ENCODE peak calls at places on chromosomes 7 and 10, in eight cellular contexts. H is upper lobe of right lung, D is cardiac muscle cell, I is body of pancreas, Z is kidney, E is neural progenitor cell, T is OCI-LY7, F is mammary epithelial cell. A is an unnamed sample.
A peak's percentile ranks its signal among the peaks of the same experiment; 100 is the strongest.

GRCh38 chr7:15839415-15840100 is 153.1 kb upstream of the MEOX2 start:
- DNase-seq in T (no peak), D (peak; percentile 21), H (no peak), I (peak; percentile 13), Z (peak; percentile 73), E (peak; percentile 85), F (no peak), A (peak; percentile 73)

GRCh38 chr7:47320296-47320695 is 261.6 kb downstream of the TNS3 start:
- DNase-seq in I (no peak), F (no peak), T (no peak), D (no peak), H (no peak), Z (no peak), E (no peak), A (peak; percentile 90)

GRCh38 chr7:38142736-38143135 is 35.3 kb upstream of the STARD3NL start:
- DNase-seq in T (no peak), D (no peak), H (no peak), E (no peak), I (no peak), Z (no peak), F (no peak), A (peak; percentile 3)

GRCh38 chr7:150876817-150877526 is 24.7 kb downstream of the AOC1 start:
- DNase-seq in E (peak; percentile 90), D (peak; percentile 79), F (peak; percentile 69), T (peak; percentile 62), I (peak; percentile 73), Z (peak; percentile 84), H (no peak), A (peak; percentile 78)

GRCh38 chr7:128389085-128389814 is 20.5 kb downstream of the IMPDH1 start:
- DNase-seq in F (no peak), E (peak; percentile 59), I (no peak), H (no peak), Z (peak; percentile 63), T (no peak), D (no peak), A (peak; percentile 65)

GRCh38 chr10:124288928-124289921 is 129.5 kb downstream of the OAT start:
- DNase-seq in H (peak; percentile 54), I (no peak), F (no peak), E (no peak), T (no peak), Z (no peak), D (no peak), A (peak; percentile 45)

GRCh38 chr7:145219461-145219860 is 383.6 kb upstream of the TPK1 start:
- DNase-seq in F (no peak), E (no peak), D (no peak), I (no peak), H (no peak), T (no peak), Z (no peak), A (no peak)

GRCh38 chr10:12587408-12587807 is 238.1 kb downstream of the CAMK1D start:
- DNase-seq in E (no peak), I (no peak), D (no peak), Z (no peak), H (no peak), T (no peak), F (no peak), A (no peak)

GRCh38 chr10:3530346-3531096 is 254.5 kb downstream of the KLF6 start:
- DNase-seq in Z (no peak), E (no peak), H (no peak), D (no peak), T (no peak), F (no peak), I (no peak), A (no peak)

GRCh38 chr7:66557214-66558200 is 71.2 kb upstream of the KCTD7 start:
- DNase-seq in Z (peak; percentile 85), F (peak; percentile 22), D (peak; percentile 67), T (peak; percentile 58), H (peak; percentile 86), E (peak; percentile 78), I (peak; percentile 63), A (peak; percentile 99)

GRCh38 chr7:31811650-31812461 is 124.8 kb downstream of the PPP1R17 start:
- DNase-seq in I (peak; percentile 34), T (no peak), F (no peak), D (no peak), H (no peak), Z (no peak), E (no peak), A (peak; percentile 59)

GRCh38 chr10:67222929-67223328 is 297.1 kb downstream of the LRRTM3 start:
- DNase-seq in D (no peak), T (no peak), F (no peak), E (no peak), Z (no peak), H (no peak), I (no peak), A (no peak)

GRCh38 chr7:73749931-73750776 is 11.6 kb upstream of the ABHD11 start:
- DNase-seq in I (no peak), Z (no peak), E (no peak), T (no peak), D (no peak), F (no peak), H (no peak), A (no peak)

GRCh38 chr10:101848894-101849351 is 5.3 kb upstream of the KCNIP2 start:
- DNase-seq in H (no peak), F (no peak), I (peak; percentile 27), E (peak; percentile 40), Z (no peak), T (no peak), D (no peak), A (peak; percentile 25)

GRCh38 chr7:16905300-16906044 is 23.7 kb upstream of the AGR3 start:
- DNase-seq in E (peak; percentile 28), D (peak; percentile 20), I (no peak), T (no peak), H (no peak), Z (no peak), F (no peak), A (no peak)

GRCh38 chr7:71005109-71005508 is 126.8 kb upstream of the GALNT17 start:
- DNase-seq in F (no peak), E (no peak), T (no peak), D (no peak), I (no peak), H (no peak), Z (no peak), A (no peak)

GRCh38 chr7:45992831-45993230 is 71.8 kb upstream of the IGFBP3 start:
- DNase-seq in I (no peak), F (no peak), D (no peak), E (no peak), T (no peak), Z (no peak), H (no peak), A (no peak)

GRCh38 chr7:26603631-26604030 is 260.8 kb downstream of the SKAP2 start:
- DNase-seq in E (no peak), T (no peak), F (peak; percentile 97), D (no peak), Z (no peak), H (no peak), I (peak; percentile 8), A (no peak)

GRCh38 chr10:47029181-47029971 is 118.1 kb downstream of the PTPN20 start:
- DNase-seq in E (no peak), H (peak; percentile 39), D (no peak), T (no peak), Z (no peak), I (no peak), F (no peak), A (no peak)

DNA sequence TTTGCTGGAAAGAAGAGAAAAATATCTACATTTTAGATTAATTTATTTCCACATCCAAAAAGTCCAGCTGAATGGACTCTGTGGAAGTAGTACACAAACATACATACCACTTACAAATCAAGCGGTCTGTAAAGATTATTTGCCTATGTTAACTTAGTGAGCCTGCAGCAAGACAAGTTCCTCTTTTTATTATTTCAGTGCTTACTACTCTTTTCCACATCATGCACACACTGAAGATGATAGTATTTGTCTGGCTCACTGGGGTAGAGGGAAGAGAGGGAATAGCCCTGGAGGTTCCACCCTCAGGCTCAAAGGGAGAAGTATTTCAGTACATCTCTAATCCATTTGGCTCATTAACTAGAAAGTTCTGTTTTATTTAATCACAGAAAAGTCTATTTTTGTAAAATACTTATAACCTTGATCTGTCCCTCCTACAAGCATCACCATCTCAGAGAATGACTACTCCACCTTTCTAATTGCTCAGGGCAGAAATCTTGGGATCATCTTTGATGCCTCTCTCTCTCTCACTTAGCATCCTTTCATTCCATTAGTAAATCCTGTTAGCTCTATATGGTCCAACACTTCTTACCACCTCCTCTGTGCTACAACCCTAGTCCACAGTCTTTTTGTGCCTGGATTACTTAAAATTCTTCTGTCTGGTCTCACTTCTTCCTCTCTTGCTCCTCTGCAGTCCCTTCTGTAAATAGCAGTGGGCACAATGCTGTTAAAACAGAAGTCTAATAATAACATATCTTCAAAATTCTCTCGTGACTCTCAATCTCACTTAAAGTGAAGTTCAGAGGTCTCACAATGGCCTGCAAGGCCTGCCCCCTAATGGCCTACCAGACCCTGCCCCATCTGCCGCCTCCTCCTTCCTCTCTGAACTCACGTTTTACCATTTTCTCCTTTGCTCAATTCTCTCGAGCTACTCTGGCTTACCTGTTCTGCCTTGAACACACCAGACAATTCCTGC is 64.3 kb upstream of the CCDC6 start:
- DNase-seq in H (no peak), D (no peak), Z (no peak), T (peak; percentile 27), F (no peak), E (no peak), I (no peak), A (no peak)
- H3K4me1 ChIP-seq in H (no peaks in the 10 kb centered on the region), D (no peaks in the 10 kb centered on the region), Z (peaks cover 4% of the 10 kb centered on the region), T (peaks cover 7% of the 10 kb centered on the region), F (peaks cover 23% of the 10 kb centered on the region), E (no peaks in the 10 kb centered on the region), I (peaks cover 26% of the 10 kb centered on the region), A (no peaks in the 10 kb centered on the region)

GRCh38 chr7:107951896-107952295 is 51.1 kb downstream of the LAMB1 start:
- DNase-seq in H (no peak), Z (no peak), T (no peak), I (no peak), E (no peak), D (no peak), F (no peak), A (no peak)
- H3K36me3 ChIP-seq in H (peaks cover 18% of the 10 kb centered on the region), Z (peaks cover 31% of the 10 kb centered on the region), T (no peaks in the 10 kb centered on the region), I (no peaks in the 10 kb centered on the region), E (peaks cover 6% of the 10 kb centered on the region), D (no peaks in the 10 kb centered on the region), F (peaks cover 41% of the 10 kb centered on the region), A (peaks cover 83% of the 10 kb centered on the region)

GRCh38 chr7:158976849-158977593 is 120.7 kb downstream of the DYNC2I1 start:
- DNase-seq in Z (peak; percentile 84), T (peak; percentile 76), E (peak; percentile 82), H (peak; percentile 90), D (peak; percentile 83), F (peak; percentile 63), I (peak; percentile 86), A (peak; percentile 98)
- H3K4me3 ChIP-seq in Z (peak overlapping the region; percentile 51), T (peak overlapping the region; percentile 39), E (peak overlapping the region; percentile 23), H (peak overlapping the region; percentile 37), D (peak overlapping the region; percentile 18), F (peak overlapping the region; percentile 14), I (no peak overlapping the region), A (peak overlapping the region; percentile 64)

DNA sequence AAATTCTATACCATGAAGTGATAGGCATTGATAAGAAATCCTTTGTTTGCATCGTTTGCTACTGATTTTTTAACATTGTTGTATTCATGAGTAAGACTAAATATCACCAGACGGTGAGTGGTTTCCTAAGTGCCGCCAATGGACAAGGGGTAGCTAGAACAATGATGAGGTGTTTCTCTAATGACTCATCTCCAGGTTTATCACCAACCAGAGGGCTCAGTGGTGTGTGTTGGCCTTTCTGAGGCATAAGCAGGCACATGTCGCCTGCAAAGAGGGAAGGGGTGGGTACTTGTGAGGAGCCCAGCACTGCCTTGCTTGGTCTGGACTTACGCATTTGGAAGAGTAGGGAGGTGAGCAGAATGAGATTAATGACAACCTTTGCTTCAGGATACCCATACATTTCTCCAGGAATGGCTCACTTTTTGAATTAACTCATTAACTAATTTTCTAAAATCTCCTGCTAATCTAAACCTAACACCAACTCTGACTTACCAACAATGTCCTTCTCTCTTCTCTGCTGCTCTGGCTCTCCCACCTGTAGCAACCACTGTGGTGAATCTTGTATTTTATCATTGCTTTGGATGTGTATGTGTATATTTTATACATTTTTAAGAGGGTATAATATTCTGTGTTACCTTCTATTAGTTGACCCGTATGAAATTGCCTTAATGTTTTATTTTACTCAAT is 722.6 kb downstream of the GRID1 start:
- DNase-seq in T (no peak), I (no peak), D (no peak), H (no peak), Z (no peak), F (peak; percentile 87), E (no peak), A (no peak)
- H3K4me1 ChIP-seq in T (no peaks in the 10 kb centered on the region), I (no peaks in the 10 kb centered on the region), D (peaks cover 14% of the 10 kb centered on the region), H (peaks cover 4% of the 10 kb centered on the region), Z (no peaks in the 10 kb centered on the region), F (peaks cover 33% of the 10 kb centered on the region), E (no peaks in the 10 kb centered on the region), A (peaks cover 4% of the 10 kb centered on the region)